ENCODE peak calls at places on chromosomes 16 and 17, in seven cellular contexts. I is thoracic aorta, M is psoas muscle, C is heart right ventricle, Z is cardiac muscle cell, F is GM12878, B is GM23338. L is an unnamed sample.

GRCh38 chr17:38852771-38853291 is 690 bp downstream of the RPL23 start:
- DNase-seq in F (no peak), B (no peak), I (no peak), C (no peak), Z (no peak), M (no peak), L (no peak)

GRCh38 chr16:57091990-57092785 is at the start of gene CPNE2:
- DNase-seq in I (no peak), M (peak; percentile 80), B (peak; percentile 55), F (no peak), Z (peak; percentile 57), C (peak; percentile 66), L (peak; percentile 61)

GRCh38 chr17:12977008-12977751 is 40.6 kb downstream of the ELAC2 start:
- DNase-seq in M (no peak), F (no peak), I (no peak), Z (peak; percentile 17), C (no peak), B (peak; percentile 84), L (no peak)

GRCh38 chr16:8967437-8967821 is 3.7 kb upstream of the USP7 start:
- DNase-seq in Z (no peak), F (no peak), C (no peak), I (no peak), M (no peak), B (no peak), L (no peak)

GRCh38 chr16:65113441-65113840 is 8.4 kb downstream of the CDH11 start:
- DNase-seq in B (no peak), I (no peak), C (no peak), F (no peak), M (no peak), Z (no peak), L (no peak)

GRCh38 chr16:75632857-75633256 is 9.8 kb upstream of the ADAT1 start:
- DNase-seq in Z (no peak), F (no peak), M (no peak), I (no peak), C (no peak), B (no peak), L (no peak)

GRCh38 chr17:79777844-79778503 is at the start of gene CBX2:
- DNase-seq in B (peak; percentile 86), Z (peak; percentile 76), I (no peak), C (peak; percentile 78), F (no peak), M (peak; percentile 87), L (peak; percentile 82)

GRCh38 chr16:2512920-2513404 is 790 bp upstream of the ATP6V0C start:
- DNase-seq in Z (no peak), B (peak; percentile 76), I (no peak), F (no peak), M (no peak), C (no peak), L (peak; percentile 50)

GRCh38 chr17:4658478-4659305 is 17.2 kb upstream of the ALOX15 start:
- DNase-seq in I (no peak), M (no peak), Z (peak; percentile 88), B (no peak), F (no peak), C (no peak), L (no peak)

GRCh38 chr17:3549610-3550162 is 7.9 kb downstream of the TRPV3 start:
- DNase-seq in Z (no peak), M (no peak), B (no peak), I (no peak), F (no peak), C (no peak), L (no peak)

GRCh38 chr16:11290102-11290893 is 9.2 kb upstream of the PRM1 start:
- DNase-seq in I (no peak), B (no peak), C (no peak), M (no peak), F (no peak), Z (no peak), L (no peak)

GRCh38 chr16:57890752-57891111 is 80.2 kb downstream of the CNGB1 start:
- DNase-seq in Z (no peak), B (no peak), F (no peak), M (no peak), I (no peak), C (no peak), L (no peak)

GRCh38 chr16:8998114-8998513 is 34.4 kb upstream of the USP7 start:
- DNase-seq in B (no peak), I (no peak), C (no peak), F (no peak), M (no peak), Z (peak; percentile 49), L (no peak)

GRCh38 chr17:7141824-7142223 is 27.2 kb upstream of the ASGR2 start:
- DNase-seq in C (no peak), I (no peak), B (no peak), F (no peak), M (no peak), Z (no peak), L (no peak)
- H3K27ac ChIP-seq in C (no peak overlapping the region), I (no peak overlapping the region), B (no peak overlapping the region), F (no peak overlapping the region), M (no peak overlapping the region), Z (no peak overlapping the region), L (no peak overlapping the region)

GRCh38 chr17:82292251-82293154 is 19.0 kb upstream of the CSNK1D start:
- DNase-seq in I (peak; percentile 93), M (peak; percentile 98), Z (peak; percentile 99), C (peak; percentile 97), B (peak; percentile 99), F (peak; percentile 95), L (peak; percentile 98)

GRCh38 chr17:82291582-82292250 is 18.2 kb upstream of the CSNK1D start:
- DNase-seq in F (no peak), Z (no peak), M (no peak), B (no peak), C (no peak), I (no peak), L (no peak)

GRCh38 chr17:82295472-82295814 is 21.9 kb upstream of the CSNK1D start:
- DNase-seq in Z (no peak), C (no peak), B (no peak), M (no peak), F (no peak), I (no peak), L (no peak)

GRCh38 chr17:82296511-82297279 is 20.7 kb downstream of the CD7 start:
- DNase-seq in Z (no peak), M (no peak), I (no peak), C (no peak), B (no peak), F (no peak), L (no peak)

DNA sequence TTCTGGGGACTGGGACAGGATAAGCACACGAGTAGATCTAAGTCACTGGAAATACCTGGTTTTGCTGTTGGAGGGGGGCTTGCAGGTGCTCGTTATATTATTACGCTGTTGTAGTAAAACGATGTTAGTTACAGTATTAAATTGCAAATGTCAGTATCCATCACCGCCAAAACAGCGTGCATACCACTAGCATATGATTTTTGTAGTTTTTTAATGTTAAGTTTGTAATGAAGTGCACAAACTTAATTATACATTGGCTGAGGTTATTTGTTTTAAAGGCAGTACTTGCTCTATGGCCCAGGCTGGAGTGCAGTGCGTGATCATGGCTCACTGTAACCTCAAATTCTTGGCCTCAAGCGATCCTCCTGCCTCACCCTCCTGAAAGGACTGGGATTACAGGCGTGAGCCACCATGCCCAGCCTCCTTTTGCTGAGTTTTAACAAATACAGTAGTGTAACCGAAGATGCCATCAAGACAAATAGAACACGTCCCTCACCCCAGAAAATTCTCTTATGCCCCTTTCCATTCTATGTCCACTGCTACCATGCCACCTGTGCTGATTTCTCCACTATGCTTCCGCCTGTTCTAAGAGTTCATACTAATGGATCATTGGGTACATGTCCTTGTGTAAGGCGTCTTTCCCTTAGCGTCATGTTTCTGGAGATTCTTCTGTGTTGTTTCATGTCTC is 20.7 kb upstream of the CSNK1D start:
- DNase-seq in C (no peak), M (no peak), I (no peak), Z (no peak), F (no peak), B (no peak), L (no peak)
- H3K4me3 ChIP-seq in C (peak overlapping the region; percentile 33), M (peak overlapping the region; percentile 60), I (no peak overlapping the region), Z (no peak overlapping the region), F (no peak overlapping the region), B (peak overlapping the region; percentile 71), L (no peak overlapping the region)

GRCh38 chr16:50644730-50645129 is 36.4 kb downstream of the SNX20 start:
- DNase-seq in C (peak; percentile 13), M (no peak), F (no peak), Z (peak; percentile 60), I (no peak), B (peak; percentile 36), L (peak; percentile 44)
- TF ChIP-seq CTCF in C (peak; percentile 36), M (no peak), F (peak; percentile 33), Z (peak; percentile 44), I (peak; percentile 37), B (peak; percentile 63), L (peak; percentile 47)

DNA sequence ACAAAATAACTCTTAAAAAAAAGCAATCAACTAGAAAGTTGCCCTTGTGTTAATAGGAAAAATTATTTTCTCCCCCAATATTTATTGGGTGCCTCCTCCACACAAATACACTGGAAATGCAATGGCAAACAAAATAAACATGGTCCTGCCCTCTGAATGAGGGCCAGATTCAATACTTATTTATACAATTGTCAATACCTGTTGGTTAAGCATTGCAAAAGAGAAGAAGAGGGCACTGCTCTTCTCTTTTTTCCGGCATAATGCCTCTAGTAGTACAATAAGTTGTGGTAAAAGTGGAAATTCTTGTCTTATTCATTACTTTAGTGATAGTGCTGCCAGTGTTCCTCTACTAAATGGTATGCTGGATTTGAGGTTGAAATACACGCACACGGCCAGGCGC is 22.5 kb upstream of the ALDH3A2 start:
- DNase-seq in M (no peak), F (no peak), Z (no peak), C (no peak), B (no peak), I (no peak), L (no peak)
- H3K27ac ChIP-seq in M (no peak overlapping the region), F (no peak overlapping the region), Z (no peak overlapping the region), C (no peak overlapping the region), B (no peak overlapping the region), I (no peak overlapping the region), L (no peak overlapping the region)

GRCh38 chr17:82063424-82064415 is 1.9 kb downstream of the DUS1L start:
- DNase-seq in C (no peak), Z (no peak), B (no peak), M (peak; percentile 46), I (no peak), F (no peak), L (no peak)
- H3K4me3 ChIP-seq in C (peak overlapping the region; percentile 95), Z (no peak overlapping the region), B (no peak overlapping the region), M (peak overlapping the region; percentile 98), I (no peak overlapping the region), F (peak overlapping the region; percentile 90), L (no peak overlapping the region)

GRCh38 chr16:86403541-86404163 is 106.7 kb upstream of the FOXF1 start:
- DNase-seq in B (no peak), Z (peak; percentile 58), F (no peak), I (no peak), C (no peak), M (no peak), L (no peak)
- TF ChIP-seq CTCF in B (no peak), Z (peak; percentile 25), F (no peak), I (no peak), C (no peak), M (no peak), L (no peak)

GRCh38 chr17:50517504-50518264 is 9.4 kb downstream of the MYCBPAP start:
- DNase-seq in C (no peak), B (no peak), M (no peak), Z (no peak), I (no peak), F (no peak), L (no peak)
- H3K27ac ChIP-seq in C (no peak overlapping the region), B (no peak overlapping the region), M (no peak overlapping the region), Z (peak overlapping the region; percentile 50), I (no peak overlapping the region), F (no peak overlapping the region), L (peak overlapping the region; percentile 44)

GRCh38 chr16:84614075-84614474 is 3.8 kb downstream of the COTL1 start:
- DNase-seq in F (no peak), I (no peak), Z (peak; percentile 49), C (no peak), M (no peak), B (no peak), L (no peak)
- H3K4me3 ChIP-seq in F (peak overlapping the region; percentile 99), I (no peak overlapping the region), Z (no peak overlapping the region), C (no peak overlapping the region), M (no peak overlapping the region), B (no peak overlapping the region), L (no peak overlapping the region)

L was measured in body of pancreas.